ENCODE peak calls at places on chromosomes 16 and 17, in four cellular contexts. O is K562, Y is adipocyte, K is PC-3. S is an unnamed sample.

GRCh38 chr17:82871056-82871775 is 31.4 kb upstream of the ZNF750 start:
- DNase-seq in O (no peak), Y (no peak), K (no peak), S (no peak)

GRCh38 chr16:56222482-56222997 is 31.3 kb downstream of the GNAO1 start:
- DNase-seq in O (no peak), Y (no peak), K (no peak), S (no peak)

GRCh38 chr17:62750502-62751349 is 57.4 kb downstream of the MARCHF10 start:
- DNase-seq in O (no peak), Y (no peak), K (peak; percentile 75), S (no peak)

GRCh38 chr17:77692571-77693161 is 265.8 kb upstream of the TNRC6C start:
- DNase-seq in O (no peak), Y (no peak), K (peak; percentile 67), S (peak; percentile 88)

GRCh38 chr17:42891539-42892152 is 9.0 kb upstream of the G6PC1 start:
- DNase-seq in O (no peak), Y (peak; percentile 16), K (no peak), S (peak; percentile 65)

GRCh38 chr17:31740611-31741082 is 118.4 kb downstream of the COPRS start:
- DNase-seq in O (no peak), Y (peak; percentile 88), K (peak; percentile 3), S (peak; percentile 92)

GRCh38 chr16:85286970-85287814 is 174.9 kb upstream of the CIBAR2 start:
- DNase-seq in O (peak; percentile 86), Y (peak; percentile 54), K (no peak), S (peak; percentile 83)

GRCh38 chr17:4442582-4442981 is 8.8 kb downstream of the SPNS3 start:
- DNase-seq in O (no peak), Y (no peak), K (no peak), S (no peak)

GRCh38 chr16:82061861-82062525 is 26.9 kb downstream of the HSD17B2 start:
- DNase-seq in O (peak; percentile 48), Y (peak; percentile 21), K (peak; percentile 37), S (peak; percentile 63)

GRCh38 chr16:3569851-3570250 is 7.4 kb downstream of the NLRC3 start:
- DNase-seq in O (no peak), Y (no peak), K (no peak), S (no peak)

GRCh38 chr17:75662511-75662910 is 4.4 kb downstream of the RECQL5 start:
- DNase-seq in O (no peak), Y (no peak), K (no peak), S (no peak)

GRCh38 chr16:2598133-2598641 is 60.4 kb downstream of the PDPK1 start:
- DNase-seq in O (no peak), Y (no peak), K (no peak), S (no peak)

GRCh38 chr17:51230306-51230705 is 29.5 kb downstream of the MBTD1 start:
- DNase-seq in O (no peak), Y (no peak), K (no peak), S (peak; percentile 45)

GRCh38 chr16:78742501-78743283 is 643.2 kb downstream of the WWOX start:
- DNase-seq in O (peak; percentile 13), Y (no peak), K (no peak), S (no peak)

GRCh38 chr17:78724544-78724943 is 57.5 kb downstream of the CYTH1 start:
- DNase-seq in O (no peak), Y (no peak), K (no peak), S (no peak)

GRCh38 chr17:78719630-78720298 is 62.3 kb downstream of the CYTH1 start:
- DNase-seq in O (no peak), Y (no peak), K (no peak), S (no peak)

GRCh38 chr17:78723001-78723796 is 58.9 kb downstream of the CYTH1 start:
- DNase-seq in O (no peak), Y (no peak), K (no peak), S (peak; percentile 38)

GRCh38 chr17:78723957-78724356 is 58.1 kb downstream of the CYTH1 start:
- DNase-seq in O (no peak), Y (no peak), K (no peak), S (no peak)

DNA sequence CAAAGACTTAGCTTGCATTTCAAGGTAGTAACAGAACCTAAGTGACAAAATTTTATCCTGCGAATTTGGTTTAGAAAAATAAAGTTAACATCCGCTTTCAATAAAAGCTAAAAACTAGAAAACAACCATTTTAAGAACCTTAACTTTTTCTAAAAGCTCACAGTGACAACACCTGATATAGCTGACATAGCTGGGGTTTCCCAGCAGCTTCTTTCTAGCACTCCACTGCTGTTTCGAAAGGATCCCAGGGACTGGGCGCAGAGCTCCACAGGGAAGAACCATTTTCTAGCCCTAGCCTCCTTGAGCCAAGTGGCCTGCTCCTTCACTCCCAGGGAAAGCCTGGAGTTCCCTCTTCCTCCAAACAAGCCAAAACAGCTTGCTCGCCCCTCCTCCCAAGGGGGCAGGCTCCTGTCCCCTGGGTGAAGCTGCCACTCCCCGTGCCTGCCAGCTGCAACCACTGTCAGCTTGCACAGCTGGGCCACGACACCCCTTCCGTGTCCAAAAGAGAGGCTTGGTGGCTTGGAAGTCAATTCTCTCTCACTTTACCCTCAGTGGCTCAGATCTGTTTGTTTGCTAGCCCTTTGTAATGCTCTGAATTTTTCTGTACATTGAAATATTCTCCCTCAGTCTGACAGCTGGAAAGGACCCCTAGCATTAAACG is 59.8 kb downstream of the CYTH1 start:
- DNase-seq in O (no peak), Y (no peak), K (no peak), S (no peak)
- H3K9ac ChIP-seq in O (no peak overlapping the region), Y (no peak overlapping the region), K (no peak overlapping the region), S (no peak overlapping the region)

GRCh38 chr16:53625221-53625620 is 78.4 kb downstream of the RPGRIP1L start:
- DNase-seq in O (no peak), Y (no peak), K (no peak), S (no peak)

GRCh38 chr16:53629607-53630312 is 73.9 kb downstream of the RPGRIP1L start:
- DNase-seq in O (no peak), Y (no peak), K (no peak), S (no peak)

GRCh38 chr16:53626161-53626560 is 77.5 kb downstream of the RPGRIP1L start:
- DNase-seq in O (no peak), Y (no peak), K (no peak), S (no peak)

GRCh38 chr16:53629151-53629550 is 74.5 kb downstream of the RPGRIP1L start:
- DNase-seq in O (no peak), Y (no peak), K (no peak), S (no peak)

GRCh38 chr16:53626816-53627215 is 76.8 kb downstream of the RPGRIP1L start:
- DNase-seq in O (no peak), Y (peak; percentile 10), K (no peak), S (no peak)
- H3K9ac ChIP-seq in O (no peak overlapping the region), Y (no peak overlapping the region), K (no peak overlapping the region), S (no peak overlapping the region)

GRCh38 chr17:7478276-7479138 is 924 bp downstream of the ZBTB4 start:
- DNase-seq in O (peak; percentile 67), Y (peak; percentile 68), K (peak; percentile 13), S (peak; percentile 76)

GRCh38 chr17:7476951-7477350 is 2.5 kb downstream of the ZBTB4 start:
- DNase-seq in O (no peak), Y (no peak), K (no peak), S (no peak)

GRCh38 chr17:7477392-7478275 is 1.8 kb downstream of the ZBTB4 start:
- DNase-seq in O (no peak), Y (peak; percentile 95), K (peak; percentile 11), S (peak; percentile 92)

GRCh38 chr17:7476474-7476873 is 3.0 kb downstream of the ZBTB4 start:
- DNase-seq in O (no peak), Y (peak; percentile 44), K (peak; percentile 77), S (peak; percentile 82)

DNA sequence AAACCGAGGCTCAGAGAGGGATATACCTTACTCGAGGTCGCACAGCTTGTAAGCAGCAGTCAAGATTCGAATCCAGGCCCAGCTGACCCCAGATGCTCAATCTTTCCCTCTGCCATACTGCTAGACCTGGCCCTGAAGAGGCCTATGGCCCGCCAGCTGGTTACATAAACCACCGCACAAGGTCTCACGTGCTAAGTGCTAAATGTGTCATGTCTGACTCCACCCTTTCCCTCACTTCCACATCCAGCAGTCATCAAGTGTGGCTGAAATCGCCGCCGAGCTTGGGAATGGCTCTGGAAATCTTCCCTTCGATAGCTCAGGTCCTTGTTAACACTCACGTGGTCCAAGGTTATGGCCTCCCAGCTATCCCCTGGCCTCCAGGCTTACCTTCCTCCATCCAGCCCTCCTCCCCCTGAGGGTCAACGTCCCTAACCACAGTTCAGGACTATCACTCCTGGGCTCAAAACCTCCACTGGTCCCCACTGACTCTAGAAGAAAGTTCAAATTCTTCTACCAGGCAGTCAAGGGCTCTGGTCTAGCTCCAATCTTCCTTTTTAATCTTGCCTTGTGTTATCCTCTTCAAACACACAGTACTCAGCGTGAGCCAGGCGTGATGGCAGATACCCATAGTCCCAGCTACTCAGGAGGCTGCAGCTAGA is 3.5 kb downstream of the ZBTB4 start:
- DNase-seq in O (no peak), Y (no peak), K (no peak), S (peak; percentile 92)
- H3K9ac ChIP-seq in O (peak overlapping the region; percentile 53), Y (peak overlapping the region; percentile 96), K (no peak overlapping the region), S (peak overlapping the region; percentile 99)

DNA sequence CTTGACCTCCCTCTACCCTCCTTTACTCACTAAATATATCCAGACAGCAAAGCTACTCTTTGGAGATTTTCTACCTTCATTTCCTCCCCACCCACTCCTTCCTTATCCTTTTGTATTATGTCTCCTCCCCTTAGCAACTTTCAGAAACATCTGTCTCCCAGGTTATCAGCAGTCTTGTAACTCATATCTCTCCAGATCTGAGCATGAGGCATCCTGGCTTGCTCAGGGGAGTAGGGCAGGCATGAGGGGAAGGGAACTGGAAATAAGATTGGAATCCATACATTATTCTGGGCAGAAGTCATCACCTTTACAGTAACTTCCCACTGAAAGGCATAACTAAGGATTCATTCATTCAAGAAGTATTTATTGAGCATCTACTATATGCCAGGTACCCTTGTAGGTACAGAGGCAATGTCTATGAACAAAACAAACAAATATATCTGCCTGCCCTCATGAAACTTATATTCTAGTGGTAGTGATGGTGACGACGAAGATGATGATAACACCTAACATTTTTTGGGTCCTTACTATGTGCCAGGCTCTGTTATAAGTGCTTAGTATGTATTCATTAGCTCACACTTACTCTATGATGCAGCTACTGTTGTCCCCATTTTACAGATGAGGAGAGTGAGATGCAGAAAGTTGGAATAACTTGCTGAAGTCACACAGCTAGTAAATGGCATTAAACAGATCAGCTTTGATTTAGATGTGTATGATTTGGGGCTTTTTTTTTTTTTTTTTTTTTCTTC is 123.9 kb upstream of the CACNG3 start:
- DNase-seq in O (no peak), Y (no peak), K (no peak), S (no peak)
- H3K9ac ChIP-seq in O (no peak overlapping the region), Y (no peak overlapping the region), K (no peak overlapping the region), S (no peak overlapping the region)

DNA sequence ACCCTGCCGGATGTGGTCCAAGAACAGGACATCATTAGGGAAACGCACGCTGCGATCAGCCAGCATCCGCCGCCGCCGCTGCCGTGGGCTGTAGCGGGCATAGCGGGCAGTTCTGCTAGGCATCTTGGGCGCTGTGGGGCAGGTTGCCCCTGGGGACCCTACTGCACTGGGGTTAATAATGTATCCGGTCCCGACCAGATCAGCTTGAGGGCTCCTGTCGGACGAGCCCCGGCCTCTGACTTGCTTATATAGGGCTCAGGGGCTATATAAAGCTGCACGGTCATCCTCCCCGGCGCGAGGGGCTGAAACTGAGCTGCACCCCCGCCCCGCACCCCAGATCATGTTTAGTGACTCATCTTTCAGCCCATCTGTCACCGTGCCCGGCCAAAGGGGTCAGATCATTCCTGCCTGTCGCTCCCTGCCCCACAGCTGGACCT is at the start of gene PPP1R27:
- DNase-seq in O (peak; percentile 66), Y (no peak), K (no peak), S (no peak)
- H3K9ac ChIP-seq in O (peak within 1 kb of the TSS; percentile 85), Y (peak within 1 kb of the TSS; percentile 92), K (peak within 1 kb of the TSS; percentile 98), S (peak within 1 kb of the TSS; percentile 98)

GRCh38 chr16:31707743-31708335 is 165.8 kb upstream of the ZNF267 start:
- DNase-seq in O (no peak), Y (no peak), K (no peak), S (no peak)
- H3K9ac ChIP-seq in O (no peak overlapping the region), Y (no peak overlapping the region), K (no peak overlapping the region), S (no peak overlapping the region)

S was measured in GM23248.